ENCODE peak calls at places on chromosomes 2 and 18, in four cellular contexts. E is Peyer's patch, B is GM10248, C is GM13976. Q is an unnamed sample.

GRCh38 chr2:12048551-12048950 is 302.1 kb downstream of the LPIN1 start:
- DNase-seq in E (no peak), B (no peak), C (no peak), Q (no peak)

GRCh38 chr18:49639643-49640361 is 77.9 kb downstream of the LIPG start:
- DNase-seq in E (no peak), B (no peak), C (no peak), Q (no peak)

GRCh38 chr2:98743835-98744234 is 12.9 kb upstream of the MGAT4A start:
- DNase-seq in E (no peak), B (no peak), C (no peak), Q (no peak)

GRCh38 chr2:28681216-28681981 is 70.2 kb upstream of the PPP1CB start:
- DNase-seq in E (peak; percentile 37), B (peak; percentile 86), C (peak; percentile 86), Q (peak; percentile 66)

GRCh38 chr2:240886678-240887574 is 9.0 kb downstream of the MAB21L4 start:
- DNase-seq in E (no peak), B (no peak), C (no peak), Q (no peak)

GRCh38 chr2:240411261-240412160 is 24.0 kb upstream of the GPC1 start:
- DNase-seq in E (no peak), B (no peak), C (no peak), Q (no peak)

GRCh38 chr2:10331033-10331701 is 28.5 kb downstream of the HPCAL1 start:
- DNase-seq in E (peak; percentile 87), B (peak; percentile 70), C (peak; percentile 77), Q (peak; percentile 54)

GRCh38 chr2:8571792-8572499 is 109.9 kb upstream of the ID2 start:
- DNase-seq in E (no peak), B (no peak), C (no peak), Q (no peak)

GRCh38 chr2:71045841-71046495 is 22.5 kb upstream of the NAGK start:
- DNase-seq in E (no peak), B (no peak), C (no peak), Q (no peak)

DNA sequence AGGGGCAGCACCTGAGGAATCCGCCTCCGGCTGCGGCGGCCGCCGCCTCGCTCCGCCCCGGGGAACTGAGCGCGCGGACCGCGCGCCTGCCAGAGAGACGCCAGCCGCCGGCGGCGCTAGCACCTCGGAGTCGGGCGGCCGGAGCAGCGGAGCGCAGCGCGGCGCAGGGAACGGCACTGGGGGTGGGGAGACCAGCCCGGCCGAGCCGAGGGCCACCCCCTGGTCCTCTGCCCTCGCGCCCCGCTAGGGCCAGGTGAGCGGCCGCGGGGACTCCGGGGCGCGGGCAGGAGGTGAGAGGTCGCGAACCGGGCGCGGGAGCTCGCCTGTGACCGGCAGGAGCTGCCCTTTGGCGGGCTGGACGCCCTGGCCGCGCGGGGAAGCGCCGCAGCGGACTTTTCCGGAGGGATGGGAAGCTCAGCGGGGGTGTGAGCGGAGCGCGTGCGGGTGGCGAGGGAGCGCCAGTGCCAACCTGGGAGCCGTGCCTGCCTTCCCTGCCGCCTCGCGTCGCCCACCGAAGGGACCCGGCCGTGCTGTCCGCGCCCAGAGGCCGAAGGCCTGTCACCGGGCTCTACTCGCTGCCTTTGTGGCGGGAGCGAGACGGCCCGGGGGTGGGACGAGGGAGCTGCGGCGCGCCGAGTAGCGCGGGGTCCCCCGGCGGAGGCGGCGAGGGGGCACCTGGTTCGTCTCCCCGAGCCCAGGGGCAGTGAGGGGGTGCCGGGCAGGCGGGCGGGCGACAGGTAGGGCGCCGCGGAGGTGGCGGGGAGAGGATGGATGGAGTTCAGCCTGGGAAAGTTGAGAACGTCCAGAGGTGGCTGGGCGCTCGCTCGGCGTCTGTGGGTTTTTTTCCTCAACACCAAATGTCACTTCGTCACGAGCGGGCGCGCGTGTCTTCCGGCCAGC is at the start of gene GREB1L:
- DNase-seq in E (no peak), B (peak; percentile 55), C (peak; percentile 69), Q (peak; percentile 14)
- TF ChIP-seq CTCF in E (peak; percentile 39), B (no peak), C (no peak), Q (no peak)

GRCh38 chr2:141942006-141942789 is 188.6 kb downstream of the LRP1B start:
- DNase-seq in E (no peak), B (no peak), C (no peak), Q (no peak)
- TF ChIP-seq CTCF in E (no peak), B (no peak), C (no peak), Q (no peak)

GRCh38 chr2:27420996-27421395 is 7.4 kb upstream of the NRBP1 start:
- DNase-seq in E (no peak), B (no peak), C (no peak), Q (no peak)
- TF ChIP-seq CTCF in E (no peak), B (no peak), C (no peak), Q (no peak)

GRCh38 chr2:235051436-235052260 is 99.8 kb downstream of the SH3BP4 start:
- DNase-seq in E (no peak), B (no peak), C (no peak), Q (no peak)

GRCh38 chr2:235052514-235053354 is 100.9 kb downstream of the SH3BP4 start:
- DNase-seq in E (no peak), B (no peak), C (no peak), Q (no peak)

GRCh38 chr2:235049069-235049468 is 97.3 kb downstream of the SH3BP4 start:
- DNase-seq in E (no peak), B (no peak), C (no peak), Q (no peak)

GRCh38 chr2:235049719-235050118 is 97.9 kb downstream of the SH3BP4 start:
- DNase-seq in E (no peak), B (no peak), C (no peak), Q (no peak)

GRCh38 chr2:235050992-235051351 is 99.2 kb downstream of the SH3BP4 start:
- DNase-seq in E (peak; percentile 31), B (no peak), C (no peak), Q (no peak)
- TF ChIP-seq CTCF in E (peak; percentile 55), B (no peak), C (no peak), Q (no peak)